ENCODE peak calls at places on chromosomes 4 and X, in ten cellular contexts. Z is left ventricle myocardium superior; T is smooth muscle cell of the brain vasculature; M is lower lobe of right lung; Q is GM06990; A is stimulated activated naive CD4-positive, alpha-beta T cell; P is EH; R is endodermal cell; O is A549; E is posterior vena cava. S is an unnamed sample.

GRCh38 chrX:17098516-17099247 is 152.2 kb downstream of the REPS2 start:
- DNase-seq in Z (no peak), T (no peak), M (no peak), Q (no peak), A (no peak), P (no peak), R (no peak), O (no peak), E (no peak), S (no peak)

GRCh38 chr4:108045687-108046024 is 56.0 kb downstream of the HADH start:
- DNase-seq in Z (peak), T (no peak), M (peak), Q (no peak), A (no peak), P (no peak), R (no peak), O (no peak), E (no peak), S (peak)

GRCh38 chr4:143384381-143384994 is 47.8 kb downstream of the GAB1 start:
- DNase-seq in Z (peak), T (no peak), M (peak), Q (no peak), A (no peak), P (peak), R (no peak), O (no peak), E (no peak), S (no peak)

GRCh38 chr4:121009578-121010338 is 62.6 kb downstream of the NDNF start:
- DNase-seq in Z (no peak), T (no peak), M (no peak), Q (no peak), A (peak), P (no peak), R (no peak), O (no peak), E (no peak), S (no peak)

GRCh38 chrX:19156223-19156622 is 34.0 kb upstream of the ADGRG2 start:
- DNase-seq in Z (no peak), T (no peak), M (no peak), Q (no peak), A (no peak), P (no peak), R (peak), O (no peak), E (no peak), S (no peak)

GRCh38 chrX:24023972-24024664 is 2.9 kb downstream of the KLHL15 start:
- DNase-seq in Z (no peak), T (no peak), M (no peak), Q (no peak), A (peak), P (peak), R (no peak), O (no peak), E (no peak), S (no peak)

GRCh38 chr4:3489451-3489962 is 26.4 kb downstream of the DOK7 start:
- DNase-seq in Z (no peak), T (no peak), M (no peak), Q (peak), A (no peak), P (no peak), R (no peak), O (no peak), E (no peak), S (no peak)

GRCh38 chr4:111066001-111066400 is 443.1 kb upstream of the PITX2 start:
- DNase-seq in Z (no peak), T (no peak), M (no peak), Q (no peak), A (no peak), P (peak), R (no peak), O (no peak), E (no peak), S (no peak)

GRCh38 chr4:126592088-126592487 is 1040.7 kb upstream of the INTU start:
- DNase-seq in Z (no peak), T (no peak), M (no peak), Q (no peak), A (no peak), P (peak), R (no peak), O (no peak), E (no peak), S (no peak)

GRCh38 chrX:105894721-105895120 is 72.4 kb downstream of the NRK start:
- DNase-seq in Z (no peak), T (no peak), M (no peak), Q (no peak), A (no peak), P (no peak), R (no peak), O (no peak), E (no peak), S (no peak)

GRCh38 chr4:147362868-147363440 is 117.9 kb upstream of the EDNRA start:
- DNase-seq in Z (peak), T (peak), M (peak), Q (no peak), A (no peak), P (peak), R (no peak), O (no peak), E (peak), S (peak)

GRCh38 chr4:1408418-1408817 is 2.2 kb upstream of the NKX1-1 start:
- DNase-seq in Z (no peak), T (no peak), M (peak), Q (no peak), A (no peak), P (no peak), R (peak), O (no peak), E (peak), S (peak)